ENCODE peak calls at places on chromosomes 16 and 17, in four cellular contexts. S is DND-41, D is fibroblast of lung, U is HepG2. L is an unnamed sample.

GRCh38 chr16:50709061-50709695 is 15.8 kb downstream of the NOD2 start:
- DNase-seq in D (no peak), S (no peak), U (no peak), L (no peak)

GRCh38 chr17:47717845-47718621 is 15.0 kb upstream of the TBX21 start:
- DNase-seq in U (no peak), S (peak; percentile 48), D (peak; percentile 54), L (no peak)

GRCh38 chr16:66095676-66096075 is 270.8 kb upstream of the CDH5 start:
- DNase-seq in D (no peak), S (no peak), U (no peak), L (no peak)

GRCh38 chr17:3935140-3935542 is 18.9 kb upstream of the P2RX1 start:
- DNase-seq in D (peak; percentile 72), S (peak; percentile 55), U (peak; percentile 73), L (peak; percentile 75)

GRCh38 chr17:40820228-40820838 is 2.1 kb downstream of the KRT10 start:
- DNase-seq in U (no peak), D (no peak), S (no peak), L (no peak)

GRCh38 chr16:1102921-1103648 is 7.0 kb upstream of the C1QTNF8 start:
- DNase-seq in U (no peak), S (peak; percentile 70), D (no peak), L (peak; percentile 19)

GRCh38 chr16:58548378-58548777 is 33.1 kb downstream of the SETD6 start:
- DNase-seq in D (no peak), S (no peak), U (no peak), L (no peak)

GRCh38 chr17:3534881-3535252 is 22.7 kb downstream of the TRPV3 start:
- DNase-seq in D (peak; percentile 20), S (no peak), U (no peak), L (no peak)

GRCh38 chr16:8727084-8727590 is 52.7 kb downstream of the ABAT start:
- DNase-seq in U (no peak), S (no peak), D (no peak), L (no peak)

GRCh38 chr17:44223574-44224046 is 4.1 kb upstream of the UBTF start:
- DNase-seq in D (peak; percentile 66), S (no peak), U (no peak), L (peak; percentile 97)

GRCh38 chr16:1706386-1707192 is 594 bp downstream of the MAPK8IP3 start:
- DNase-seq in U (no peak), S (peak; percentile 53), D (peak; percentile 40), L (no peak)

GRCh38 chr16:54199486-54200160 is 87.0 kb downstream of the IRX3 start:
- DNase-seq in D (no peak), S (no peak), U (peak; percentile 39), L (no peak)

GRCh38 chr16:3131755-3132377 is 3.0 kb upstream of the ZNF213 start:
- DNase-seq in D (peak; percentile 25), S (peak; percentile 62), U (peak; percentile 48), L (peak; percentile 48)

GRCh38 chr17:2042355-2042929 is 620 bp downstream of the OVCA2 start:
- DNase-seq in D (no peak), U (no peak), S (no peak), L (no peak)

GRCh38 chr17:20999044-20999573 is 43.7 kb downstream of the USP22 start:
- DNase-seq in U (no peak), D (peak; percentile 45), S (no peak), L (no peak)

GRCh38 chr17:34781571-34782108 is 179.6 kb downstream of the CCT6B start:
- DNase-seq in D (no peak), S (no peak), U (no peak), L (no peak)

GRCh38 chr17:43327834-43328420 is 70.9 kb upstream of the ARL4D start:
- DNase-seq in S (no peak), D (no peak), U (no peak), L (no peak)

GRCh38 chr17:652310-652709 is 62.3 kb downstream of the VPS53 start:
- DNase-seq in S (no peak), D (peak; percentile 41), U (no peak), L (no peak)

GRCh38 chr17:13638855-13639458 is 37.2 kb upstream of the HS3ST3A1 start:
- DNase-seq in S (no peak), D (peak; percentile 60), U (no peak), L (no peak)

GRCh38 chr16:69937465-69937951 is 13.6 kb upstream of the CLEC18A start:
- DNase-seq in D (peak; percentile 19), U (peak; percentile 50), S (no peak), L (no peak)

GRCh38 chr16:54931041-54931756 is 534 bp downstream of the IRX5 start:
- DNase-seq in D (peak; percentile 53), S (peak; percentile 54), U (no peak), L (peak; percentile 27)

GRCh38 chr17:63785556-63785955 is 11.6 kb downstream of the DDX42 start:
- DNase-seq in D (peak; percentile 76), U (no peak), S (no peak), L (peak; percentile 39)

GRCh38 chr17:63783522-63783921 is 9.6 kb downstream of the DDX42 start:
- DNase-seq in S (no peak), U (no peak), D (no peak), L (no peak)

GRCh38 chr17:63775420-63775819 is 1.4 kb downstream of the DDX42 start:
- DNase-seq in U (no peak), S (no peak), D (peak; percentile 9), L (peak; percentile 30)

GRCh38 chr17:63780928-63781327 is 7.0 kb downstream of the DDX42 start:
- DNase-seq in D (no peak), U (no peak), S (no peak), L (no peak)

DNA sequence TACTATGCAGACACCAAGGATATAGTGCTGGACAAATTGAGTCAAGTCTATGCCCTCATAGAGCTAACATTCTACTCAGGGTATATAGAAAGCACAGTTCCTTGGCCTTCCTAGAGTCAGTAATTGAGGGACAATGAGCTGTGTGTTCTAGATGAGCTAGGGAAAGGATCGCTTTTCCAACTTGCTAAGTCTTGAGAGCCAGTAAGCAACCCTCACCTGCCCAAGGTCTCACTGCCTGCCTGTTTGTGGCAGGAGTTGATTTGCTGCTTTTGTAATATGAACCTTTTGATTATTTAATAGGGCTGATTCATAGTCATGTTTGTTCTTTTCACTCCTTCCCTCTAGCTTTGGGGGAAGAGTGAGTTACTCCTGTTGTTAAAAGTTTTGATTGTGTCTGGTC is 6.5 kb downstream of the DDX42 start:
- DNase-seq in S (no peak), D (peak; percentile 33), U (no peak), L (peak; percentile 7)
- H4K20me1 ChIP-seq in S (peaks cover 79% of the 10 kb centered on the region), D (no peaks in the 10 kb centered on the region), U (peaks cover 63% of the 10 kb centered on the region), L (peaks cover 7% of the 10 kb centered on the region)

DNA sequence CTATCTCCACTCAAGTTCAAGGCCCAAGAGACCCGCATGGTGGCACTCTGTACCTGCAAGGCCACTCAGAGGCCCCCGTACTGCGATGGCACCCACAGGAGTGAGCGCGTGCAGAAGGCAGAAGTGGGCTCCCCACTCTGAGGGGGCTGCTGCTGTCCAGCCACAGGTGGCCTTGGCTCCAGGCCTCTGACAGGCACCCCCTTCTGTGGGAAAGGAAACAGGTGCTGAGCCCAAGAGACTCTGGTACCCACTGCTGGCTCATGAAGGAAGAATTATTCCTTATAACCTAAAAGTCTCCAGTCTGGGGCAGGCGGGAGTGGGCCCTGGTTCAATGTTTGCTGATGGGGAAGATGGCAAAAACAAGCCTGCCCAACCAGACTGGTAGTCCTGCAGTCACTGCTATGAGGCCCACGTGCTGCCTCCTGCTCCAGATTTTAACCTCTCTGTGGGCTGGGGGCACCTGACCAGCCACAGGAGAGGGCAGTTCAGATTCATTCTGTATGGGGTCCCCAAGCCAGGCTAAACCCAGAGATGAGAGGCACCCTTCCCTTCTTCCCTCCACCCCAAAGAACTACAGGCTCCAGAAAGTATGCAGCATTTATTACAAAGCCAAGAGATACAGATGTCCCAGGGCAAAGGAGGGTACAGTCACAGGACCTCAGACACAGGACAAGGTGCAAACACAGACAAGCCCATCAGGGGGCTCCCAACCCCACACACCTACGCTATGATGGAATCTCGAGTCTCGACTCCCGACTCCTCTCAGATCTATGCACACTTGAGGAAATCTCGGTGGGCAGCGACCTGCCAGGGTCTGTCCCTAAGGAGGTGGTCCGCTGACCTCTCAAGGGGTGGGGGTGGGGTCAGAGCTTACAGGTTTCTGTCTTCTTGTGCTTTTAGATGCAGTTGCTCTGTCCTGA is 3.4 kb downstream of the CISD3 start:
- DNase-seq in D (no peak), U (peak; percentile 68), S (peak; percentile 52), L (no peak)
- H3K27ac ChIP-seq in D (no peak overlapping the region), U (peak overlapping the region; percentile 18), S (no peak overlapping the region), L (no peak overlapping the region)

GRCh38 chr17:57342141-57342540 is 85.8 kb downstream of the MSI2 start:
- DNase-seq in U (no peak), D (no peak), S (no peak), L (no peak)

GRCh38 chr17:57343717-57344116 is 87.4 kb downstream of the MSI2 start:
- DNase-seq in U (no peak), S (no peak), D (peak; percentile 35), L (no peak)

GRCh38 chr17:57340160-57340981 is 84.0 kb downstream of the MSI2 start:
- DNase-seq in D (no peak), S (no peak), U (no peak), L (no peak)

GRCh38 chr17:57342963-57343589 is 86.8 kb downstream of the MSI2 start:
- DNase-seq in D (no peak), S (no peak), U (no peak), L (no peak)

DNA sequence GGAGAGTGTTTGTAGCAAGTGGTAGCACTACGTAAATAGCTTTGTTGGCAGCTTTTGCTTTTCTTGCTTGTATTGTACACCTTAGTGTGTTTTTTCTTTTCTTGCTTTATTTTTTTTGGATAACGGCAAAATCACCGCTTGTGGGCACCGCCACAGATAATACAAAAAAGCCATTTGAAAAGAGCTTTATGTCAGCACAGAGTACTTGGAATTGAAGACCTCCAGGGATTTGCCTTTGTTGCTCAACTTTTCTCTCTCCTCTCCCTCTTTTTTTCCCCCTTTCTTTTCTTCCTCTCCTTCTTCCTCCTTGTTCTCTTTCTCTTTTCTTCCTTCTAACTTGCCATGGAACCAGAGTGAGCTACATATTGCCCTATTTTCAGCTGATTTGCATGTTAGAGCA is 85.3 kb downstream of the MSI2 start:
- DNase-seq in S (no peak), U (no peak), D (no peak), L (no peak)
- H4K20me1 ChIP-seq in S (peaks cover 70% of the 10 kb centered on the region), U (peaks cover 5% of the 10 kb centered on the region), D (no peaks in the 10 kb centered on the region), L (no peaks in the 10 kb centered on the region)

GRCh38 chr17:75638893-75639292 is 5.7 kb downstream of the SMIM5 start:
- DNase-seq in D (no peak), S (no peak), U (no peak), L (no peak)

GRCh38 chr17:75639327-75639726 is 6.1 kb downstream of the SMIM5 start:
- DNase-seq in D (no peak), U (no peak), S (no peak), L (no peak)

GRCh38 chr17:75639771-75640555 is 6.7 kb downstream of the SMIM5 start:
- DNase-seq in D (no peak), S (no peak), U (no peak), L (no peak)

GRCh38 chr17:75641343-75641742 is 8.1 kb downstream of the SMIM5 start:
- DNase-seq in U (no peak), S (no peak), D (no peak), L (no peak)

GRCh38 chr17:75640556-75641119 is 7.4 kb downstream of the SMIM5 start:
- DNase-seq in S (no peak), U (no peak), D (no peak), L (no peak)
- H3K27ac ChIP-seq in S (no peak overlapping the region), U (no peak overlapping the region), D (no peak overlapping the region), L (no peak overlapping the region)